ENCODE peak calls at places on chromosomes 5 and 9, in seven cellular contexts. P, T, D, O, L, Y and E are unnamed samples.

GRCh38 chr5:20351849-20352248 is 363.8 kb upstream of the CDH18 start:
- DNase-seq in P (no peak), T (no peak), D (no peak), O (no peak), L (no peak), Y (no peak), E (no peak)

GRCh38 chr5:175520321-175520720 is 42.0 kb downstream of the SFXN1 start:
- DNase-seq in P (no peak), T (no peak), D (no peak), O (no peak), L (no peak), Y (no peak), E (no peak)

GRCh38 chr9:93292664-93293328 is 108.9 kb downstream of the WNK2 start:
- DNase-seq in P (no peak), T (no peak), D (no peak), O (no peak), L (no peak), Y (no peak), E (no peak)

GRCh38 chr9:2418619-2419018 is 203.0 kb upstream of the VLDLR start:
- DNase-seq in P (no peak), T (peak; percentile 7), D (no peak), O (no peak), L (no peak), Y (no peak), E (no peak)

GRCh38 chr5:172005708-172006377 is 595 bp downstream of the FBXW11 start:
- DNase-seq in P (peak; percentile 25), T (peak; percentile 24), D (peak; percentile 59), O (peak; percentile 44), L (peak; percentile 40), Y (peak; percentile 37), E (no peak)

GRCh38 chr5:139746691-139747582 is 48.7 kb upstream of the PSD2 start:
- DNase-seq in P (no peak), T (no peak), D (no peak), O (no peak), L (peak; percentile 72), Y (no peak), E (peak; percentile 80)

GRCh38 chr9:94591876-94592275 is 1.7 kb downstream of the FBP2 start:
- DNase-seq in P (no peak), T (no peak), D (peak; percentile 11), O (no peak), L (no peak), Y (no peak), E (no peak)

GRCh38 chr9:81968026-81968425 is 20.5 kb upstream of the SPATA31D1 start:
- DNase-seq in P (no peak), T (no peak), D (no peak), O (no peak), L (no peak), Y (no peak), E (no peak)

GRCh38 chr5:148290271-148291195 is 21.7 kb upstream of the SPINK7 start:
- DNase-seq in P (peak; percentile 11), T (no peak), D (peak; percentile 59), O (no peak), L (no peak), Y (no peak), E (no peak)

GRCh38 chr9:24096756-24097155 is 270.7 kb upstream of the ELAVL2 start:
- DNase-seq in P (no peak), T (no peak), D (no peak), O (no peak), L (no peak), Y (no peak), E (no peak)

GRCh38 chr9:81871695-81872094 is 56.5 kb upstream of the SPATA31D4 start:
- DNase-seq in P (peak; percentile 44), T (peak; percentile 6), D (no peak), O (no peak), L (no peak), Y (no peak), E (no peak)

GRCh38 chr5:57750891-57751290 is 268.3 kb upstream of the ACTBL2 start:
- DNase-seq in P (no peak), T (no peak), D (no peak), O (no peak), L (no peak), Y (no peak), E (no peak)

GRCh38 chr9:103802068-103802467 is 292.0 kb upstream of the SMC2 start:
- DNase-seq in P (peak; percentile 41), T (no peak), D (no peak), O (no peak), L (no peak), Y (no peak), E (no peak)

GRCh38 chr9:103798620-103799019 is 295.5 kb upstream of the SMC2 start:
- DNase-seq in P (peak; percentile 64), T (no peak), D (no peak), O (peak; percentile 4), L (no peak), Y (no peak), E (no peak)

GRCh38 chr9:103804077-103804735 is 289.9 kb upstream of the SMC2 start:
- DNase-seq in P (peak; percentile 86), T (no peak), D (no peak), O (no peak), L (no peak), Y (no peak), E (no peak)

GRCh38 chr9:103799959-103800358 is 294.1 kb upstream of the SMC2 start:
- DNase-seq in P (no peak), T (no peak), D (no peak), O (no peak), L (no peak), Y (no peak), E (no peak)

DNA sequence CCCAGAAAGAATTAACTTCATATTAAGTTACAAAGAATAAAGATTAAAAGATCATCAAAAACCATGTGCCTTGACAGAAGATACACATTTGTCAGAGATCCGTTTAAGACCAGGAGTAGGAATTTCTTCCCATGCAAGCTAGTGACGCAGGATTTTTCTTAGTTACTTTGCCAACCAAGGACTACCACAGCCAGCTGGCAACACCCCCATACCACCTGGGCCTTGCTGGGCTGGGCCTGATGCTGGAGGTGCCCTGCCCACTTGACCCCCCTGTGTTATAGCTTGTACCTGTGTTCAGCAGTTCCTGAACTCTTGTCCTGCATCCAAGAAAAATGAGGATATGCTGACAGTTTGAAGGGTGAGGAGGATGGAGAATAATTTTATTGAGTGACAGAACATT is 290.9 kb upstream of the SMC2 start:
- DNase-seq in P (peak; percentile 58), T (no peak), D (no peak), O (no peak), L (no peak), Y (no peak), E (no peak)
- TF ChIP-seq CTCF in P (no peak), T (no peak), D (no peak), O (no peak), L (no peak), Y (no peak), E (no peak)

GRCh38 chr5:1538741-1539392 is 15.1 kb upstream of the LPCAT1 start:
- DNase-seq in P (no peak), T (no peak), D (no peak), O (no peak), L (no peak), Y (no peak), E (peak; percentile 6)

GRCh38 chr5:1540831-1541661 is 17.3 kb upstream of the LPCAT1 start:
- DNase-seq in P (no peak), T (no peak), D (no peak), O (no peak), L (no peak), Y (no peak), E (peak; percentile 12)

GRCh38 chr5:1542011-1542410 is 18.3 kb upstream of the LPCAT1 start:
- DNase-seq in P (no peak), T (no peak), D (no peak), O (no peak), L (no peak), Y (no peak), E (no peak)

GRCh38 chr5:1541662-1542008 is 17.9 kb upstream of the LPCAT1 start:
- DNase-seq in P (no peak), T (no peak), D (no peak), O (no peak), L (no peak), Y (no peak), E (no peak)

GRCh38 chr5:1540166-1540565 is 16.4 kb upstream of the LPCAT1 start:
- DNase-seq in P (no peak), T (no peak), D (no peak), O (no peak), L (no peak), Y (no peak), E (peak; percentile 14)
- TF ChIP-seq CTCF in P (no peak), T (peak; percentile 24), D (no peak), O (no peak), L (no peak), Y (no peak), E (no peak)

DNA sequence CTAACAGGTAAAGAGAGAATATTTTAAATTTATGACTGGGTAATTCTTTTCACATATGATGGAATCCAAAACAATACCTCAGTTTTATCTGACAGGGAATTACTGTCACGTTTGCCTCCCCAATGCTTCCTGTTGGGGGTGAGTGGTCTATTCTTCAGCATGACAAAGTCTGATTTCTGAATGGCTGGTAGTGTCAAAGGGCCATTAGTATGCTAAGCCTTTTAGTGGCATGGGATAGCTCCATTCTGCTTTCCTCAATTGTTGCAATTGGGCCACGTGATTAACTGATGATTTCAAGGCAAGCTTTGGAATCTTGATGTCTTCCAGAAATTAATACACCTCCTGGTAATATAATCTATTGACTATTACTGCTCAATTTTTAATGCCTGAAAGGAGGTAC is 14.7 kb upstream of the NDUFS4 start:
- DNase-seq in P (no peak), T (no peak), D (no peak), O (no peak), L (no peak), Y (no peak), E (no peak)
- TF ChIP-seq CTCF in P (no peak), T (no peak), D (no peak), O (no peak), L (no peak), Y (no peak), E (no peak)

GRCh38 chr9:86483496-86483895 is 129.3 kb upstream of the TUT7 start:
- DNase-seq in P (no peak), T (no peak), D (no peak), O (no peak), L (no peak), Y (no peak), E (no peak)

GRCh38 chr9:86488794-86489193 is 134.6 kb upstream of the TUT7 start:
- DNase-seq in P (no peak), T (no peak), D (peak; percentile 43), O (no peak), L (peak; percentile 28), Y (no peak), E (no peak)

GRCh38 chr9:86488345-86488744 is 134.1 kb upstream of the TUT7 start:
- DNase-seq in P (no peak), T (no peak), D (no peak), O (no peak), L (no peak), Y (no peak), E (no peak)

GRCh38 chr9:86485359-86485758 is 131.1 kb upstream of the TUT7 start:
- DNase-seq in P (no peak), T (no peak), D (no peak), O (no peak), L (no peak), Y (no peak), E (no peak)

GRCh38 chr9:86487222-86487841 is 133.1 kb upstream of the TUT7 start:
- DNase-seq in P (peak; percentile 55), T (no peak), D (peak; percentile 60), O (no peak), L (no peak), Y (no peak), E (no peak)
- TF ChIP-seq CTCF in P (peak; percentile 66), T (peak; percentile 85), D (peak; percentile 57), O (no peak), L (peak; percentile 67), Y (peak; percentile 78), E (no peak)